ENCODE peak calls at places on chromosomes 11 and 22, in seven cellular contexts. A, U, F, R, D, Q and N are unnamed samples.

GRCh38 chr11:13834463-13834862 is 128.1 kb upstream of the SPON1 start:
- DNase-seq in R (no peak), U (no peak), F (peak), A (peak), Q (no peak), D (no peak), N (no peak)

GRCh38 chr22:50473855-50474671 is 772 bp downstream of the SBF1 start:
- DNase-seq in Q (no peak), A (peak), R (no peak), D (no peak), U (no peak), F (peak), N (no peak)

GRCh38 chr22:39567135-39567946 is 3.2 kb upstream of the CACNA1I start:
- DNase-seq in D (no peak), R (no peak), U (no peak), F (no peak), Q (no peak), A (peak), N (no peak)

GRCh38 chr11:112345166-112345565 is 84.5 kb upstream of the PLET1 start:
- DNase-seq in R (no peak), D (no peak), U (no peak), F (no peak), Q (no peak), A (no peak), N (no peak)

GRCh38 chr11:126181939-126182730 is 29.3 kb downstream of the RPUSD4 start:
- DNase-seq in U (no peak), F (no peak), D (no peak), Q (no peak), R (no peak), A (peak), N (no peak)

GRCh38 chr22:35620624-35621245 is 3.6 kb upstream of the MB start:
- DNase-seq in U (no peak), F (no peak), Q (no peak), R (no peak), A (peak), D (peak), N (no peak)

GRCh38 chr11:128351168-128351567 is 236.2 kb downstream of the ETS1 start:
- DNase-seq in A (no peak), F (no peak), D (no peak), U (no peak), R (no peak), Q (no peak), N (no peak)

GRCh38 chr22:31089101-31090100 is 8.3 kb downstream of the SMTN start:
- DNase-seq in A (peak), Q (peak), U (no peak), F (no peak), D (peak), R (no peak), N (peak)

GRCh38 chr11:45580399-45580798 is 85.0 kb downstream of the CHST1 start:
- DNase-seq in F (peak), U (no peak), R (no peak), A (peak), D (no peak), Q (no peak), N (no peak)

GRCh38 chr11:45161252-45162063 is 15.0 kb downstream of the PRDM11 start:
- DNase-seq in U (no peak), F (no peak), D (no peak), R (peak), A (no peak), Q (no peak), N (no peak)

GRCh38 chr11:123544631-123545375 is 109.6 kb downstream of the SCN3B start:
- DNase-seq in D (no peak), R (no peak), U (no peak), A (no peak), Q (peak), F (no peak), N (no peak)

GRCh38 chr11:22539851-22540376 is 85.7 kb downstream of the FANCF start:
- DNase-seq in F (peak), A (peak), D (no peak), R (no peak), Q (no peak), U (no peak), N (peak)

GRCh38 chr11:117818036-117818858 is 6.3 kb downstream of the FXYD2 start:
- DNase-seq in A (no peak), D (peak), Q (no peak), R (peak), F (peak), U (no peak), N (no peak)